ENCODE peak calls at places on chromosomes 3 and 15, in nine cellular contexts. One of them, this sample, is unnamed.
A peak's percentile ranks its signal among the peaks of the same experiment; 100 is the strongest.

GRCh38 chr15:33277689-33278088 is 33.1 kb upstream of the RYR3 start:
- DNase-seq in AG04450: no peak
- DNase-seq in WTC11: no peak
- DNase-seq in mesothelial cell of epicardium: no peak
- DNase-seq in fibroblast of the aortic adventitia: no peak
- DNase-seq in cardiac fibroblast: no peak
- DNase-seq in OCI-LY7: no peak
- DNase-seq in AG10803: no peak
- DNase-seq in heart left ventricle: no peak
- DNase-seq in this sample: no peak

GRCh38 chr3:126349071-126349470 is 8.1 kb downstream of the KLF15 start:
- DNase-seq in AG04450: no peak
- DNase-seq in WTC11: peak; percentile 2
- DNase-seq in mesothelial cell of epicardium: peak; percentile 11
- DNase-seq in fibroblast of the aortic adventitia: no peak
- DNase-seq in cardiac fibroblast: no peak
- DNase-seq in OCI-LY7: no peak
- DNase-seq in AG10803: no peak
- DNase-seq in heart left ventricle: peak; percentile 5
- DNase-seq in this sample: no peak

GRCh38 chr15:32717290-32718081 is at the start of gene GREM1:
- DNase-seq in AG04450: no peak
- DNase-seq in WTC11: peak; percentile 68
- DNase-seq in mesothelial cell of epicardium: peak; percentile 30
- DNase-seq in fibroblast of the aortic adventitia: peak; percentile 65
- DNase-seq in cardiac fibroblast: peak; percentile 58
- DNase-seq in OCI-LY7: no peak
- DNase-seq in AG10803: peak; percentile 86
- DNase-seq in heart left ventricle: no peak
- DNase-seq in this sample: peak; percentile 24

GRCh38 chr3:17820275-17820674 is 77.8 kb upstream of the TBC1D5 start:
- DNase-seq in AG04450: no peak
- DNase-seq in WTC11: no peak
- DNase-seq in mesothelial cell of epicardium: no peak
- DNase-seq in fibroblast of the aortic adventitia: no peak
- DNase-seq in cardiac fibroblast: no peak
- DNase-seq in OCI-LY7: no peak
- DNase-seq in AG10803: no peak
- DNase-seq in heart left ventricle: no peak
- DNase-seq in this sample: no peak

GRCh38 chr3:160393346-160394008 is 5.5 kb downstream of the IFT80 start:
- DNase-seq in AG04450: no peak
- DNase-seq in WTC11: no peak
- DNase-seq in mesothelial cell of epicardium: no peak
- DNase-seq in fibroblast of the aortic adventitia: no peak
- DNase-seq in cardiac fibroblast: no peak
- DNase-seq in OCI-LY7: no peak
- DNase-seq in AG10803: no peak
- DNase-seq in heart left ventricle: no peak
- DNase-seq in this sample: no peak

GRCh38 chr3:152071924-152072323 is 196.8 kb upstream of the MBNL1 start:
- DNase-seq in AG04450: peak; percentile 21
- DNase-seq in WTC11: no peak
- DNase-seq in mesothelial cell of epicardium: no peak
- DNase-seq in fibroblast of the aortic adventitia: peak; percentile 73
- DNase-seq in cardiac fibroblast: peak; percentile 82
- DNase-seq in OCI-LY7: peak; percentile 38
- DNase-seq in AG10803: peak; percentile 68
- DNase-seq in heart left ventricle: no peak
- DNase-seq in this sample: peak; percentile 42

GRCh38 chr3:65888980-65889706 is 149.6 kb downstream of the MAGI1 start:
- DNase-seq in AG04450: peak; percentile 89
- DNase-seq in WTC11: no peak
- DNase-seq in mesothelial cell of epicardium: no peak
- DNase-seq in fibroblast of the aortic adventitia: peak; percentile 98
- DNase-seq in cardiac fibroblast: peak; percentile 95
- DNase-seq in OCI-LY7: no peak
- DNase-seq in AG10803: peak; percentile 97
- DNase-seq in heart left ventricle: peak; percentile 19
- DNase-seq in this sample: peak; percentile 22

GRCh38 chr3:93910085-93910484 is 63.6 kb downstream of the PROS1 start:
- DNase-seq in AG04450: no peak
- DNase-seq in WTC11: no peak
- DNase-seq in mesothelial cell of epicardium: no peak
- DNase-seq in fibroblast of the aortic adventitia: peak; percentile 15
- DNase-seq in cardiac fibroblast: peak; percentile 22
- DNase-seq in OCI-LY7: no peak
- DNase-seq in AG10803: no peak
- DNase-seq in heart left ventricle: no peak
- DNase-seq in this sample: no peak

GRCh38 chr3:159740054-159740453 is 248.6 kb upstream of the IL12A start:
- DNase-seq in AG04450: no peak
- DNase-seq in WTC11: no peak
- DNase-seq in mesothelial cell of epicardium: no peak
- DNase-seq in fibroblast of the aortic adventitia: no peak
- DNase-seq in cardiac fibroblast: no peak
- DNase-seq in OCI-LY7: no peak
- DNase-seq in AG10803: peak; percentile 39
- DNase-seq in heart left ventricle: no peak
- DNase-seq in this sample: no peak

GRCh38 chr15:98455899-98456298 is 192.4 kb upstream of the IGF1R start:
- DNase-seq in AG04450: no peak
- DNase-seq in WTC11: no peak
- DNase-seq in mesothelial cell of epicardium: no peak
- DNase-seq in fibroblast of the aortic adventitia: no peak
- DNase-seq in cardiac fibroblast: no peak
- DNase-seq in OCI-LY7: no peak
- DNase-seq in AG10803: peak; percentile 8
- DNase-seq in heart left ventricle: no peak
- DNase-seq in this sample: no peak

GRCh38 chr3:129166579-129167332 is 5.9 kb upstream of the ISY1 start:
- DNase-seq in AG04450: no peak
- DNase-seq in WTC11: no peak
- DNase-seq in mesothelial cell of epicardium: no peak
- DNase-seq in fibroblast of the aortic adventitia: no peak
- DNase-seq in cardiac fibroblast: no peak
- DNase-seq in OCI-LY7: no peak
- DNase-seq in AG10803: no peak
- DNase-seq in heart left ventricle: no peak
- DNase-seq in this sample: no peak

GRCh38 chr3:129164500-129164899 is 3.6 kb upstream of the ISY1 start:
- DNase-seq in AG04450: no peak
- DNase-seq in WTC11: no peak
- DNase-seq in mesothelial cell of epicardium: no peak
- DNase-seq in fibroblast of the aortic adventitia: no peak
- DNase-seq in cardiac fibroblast: no peak
- DNase-seq in OCI-LY7: no peak
- DNase-seq in AG10803: no peak
- DNase-seq in heart left ventricle: no peak
- DNase-seq in this sample: no peak

GRCh38 chr3:129160891-129161859 is at the start of gene ISY1:
- DNase-seq in AG04450: peak; percentile 91
- DNase-seq in WTC11: peak; percentile 86
- DNase-seq in mesothelial cell of epicardium: peak; percentile 75
- DNase-seq in fibroblast of the aortic adventitia: peak; percentile 99
- DNase-seq in cardiac fibroblast: peak; percentile 97
- DNase-seq in OCI-LY7: peak; percentile 97
- DNase-seq in AG10803: peak; percentile 95
- DNase-seq in heart left ventricle: peak; percentile 92
- DNase-seq in this sample: peak; percentile 91

GRCh38 chr3:129162729-129163579 is 2.1 kb upstream of the ISY1 start:
- DNase-seq in AG04450: no peak
- DNase-seq in WTC11: no peak
- DNase-seq in mesothelial cell of epicardium: no peak
- DNase-seq in fibroblast of the aortic adventitia: no peak
- DNase-seq in cardiac fibroblast: no peak
- DNase-seq in OCI-LY7: peak; percentile 46
- DNase-seq in AG10803: no peak
- DNase-seq in heart left ventricle: no peak
- DNase-seq in this sample: no peak

GRCh38 chr3:129161860-129162271 is 1.0 kb upstream of the ISY1 start:
- DNase-seq in AG04450: no peak
- DNase-seq in WTC11: no peak
- DNase-seq in mesothelial cell of epicardium: no peak
- DNase-seq in fibroblast of the aortic adventitia: no peak
- DNase-seq in cardiac fibroblast: peak; percentile 11
- DNase-seq in OCI-LY7: peak; percentile 55
- DNase-seq in AG10803: no peak
- DNase-seq in heart left ventricle: no peak
- DNase-seq in this sample: no peak
- TF ChIP-seq CTCF in AG04450: no peak
- TF ChIP-seq CTCF in WTC11: no peak
- TF ChIP-seq CTCF in mesothelial cell of epicardium: no peak
- TF ChIP-seq CTCF in fibroblast of the aortic adventitia: no peak
- TF ChIP-seq CTCF in cardiac fibroblast: no peak
- TF ChIP-seq CTCF in OCI-LY7: peak; percentile 65
- TF ChIP-seq CTCF in AG10803: peak; percentile 9
- TF ChIP-seq CTCF in heart left ventricle: no peak
- TF ChIP-seq CTCF in this sample: no peak

DNA sequence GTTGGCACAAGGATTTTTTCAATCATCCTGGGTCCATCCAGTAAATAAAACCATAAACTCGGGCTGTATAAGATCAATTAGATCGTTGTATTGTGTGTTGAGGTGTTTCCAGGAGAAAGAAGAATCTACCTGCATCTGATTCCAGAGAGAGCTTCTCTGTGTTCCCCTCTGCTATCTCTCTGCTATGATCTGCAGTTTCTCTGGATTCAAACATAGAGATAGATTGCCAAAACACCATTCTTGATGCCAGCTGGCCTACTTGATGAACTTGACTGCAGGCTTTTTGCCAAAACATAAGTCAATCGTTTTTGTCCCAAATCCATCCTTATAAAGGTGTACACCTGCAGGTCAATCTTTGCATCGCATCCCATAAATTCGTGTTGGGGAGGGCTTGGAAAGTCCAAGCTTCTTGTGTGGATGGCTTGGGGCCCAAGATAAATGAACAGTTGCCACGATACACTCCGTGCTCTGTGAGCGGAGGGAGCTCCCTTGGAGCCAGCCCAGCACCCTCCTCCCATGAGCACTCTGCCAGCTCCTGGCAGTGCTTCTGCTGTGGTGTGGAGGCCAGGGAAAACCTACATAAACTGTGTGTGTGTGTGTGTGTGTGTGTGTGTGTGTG is 2.7 kb downstream of the CERS3 start:
- DNase-seq in AG04450: no peak
- DNase-seq in WTC11: no peak
- DNase-seq in mesothelial cell of epicardium: no peak
- DNase-seq in fibroblast of the aortic adventitia: peak; percentile 44
- DNase-seq in cardiac fibroblast: peak; percentile 41
- DNase-seq in OCI-LY7: no peak
- DNase-seq in AG10803: no peak
- DNase-seq in heart left ventricle: peak; percentile 33
- DNase-seq in this sample: no peak
- TF ChIP-seq CTCF in AG04450: no peak
- TF ChIP-seq CTCF in WTC11: no peak
- TF ChIP-seq CTCF in mesothelial cell of epicardium: peak; percentile 28
- TF ChIP-seq CTCF in fibroblast of the aortic adventitia: peak; percentile 10
- TF ChIP-seq CTCF in cardiac fibroblast: no peak
- TF ChIP-seq CTCF in OCI-LY7: no peak
- TF ChIP-seq CTCF in AG10803: no peak
- TF ChIP-seq CTCF in heart left ventricle: no peak
- TF ChIP-seq CTCF in this sample: no peak

GRCh38 chr3:177284383-177284881 is 87.2 kb upstream of the TBL1XR1 start:
- DNase-seq in AG04450: no peak
- DNase-seq in WTC11: peak; percentile 67
- DNase-seq in mesothelial cell of epicardium: no peak
- DNase-seq in fibroblast of the aortic adventitia: peak; percentile 74
- DNase-seq in cardiac fibroblast: peak; percentile 71
- DNase-seq in OCI-LY7: no peak
- DNase-seq in AG10803: peak; percentile 67
- DNase-seq in heart left ventricle: peak; percentile 16
- DNase-seq in this sample: no peak
- TF ChIP-seq CTCF in AG04450: peak; percentile 11
- TF ChIP-seq CTCF in WTC11: no peak
- TF ChIP-seq CTCF in mesothelial cell of epicardium: no peak
- TF ChIP-seq CTCF in fibroblast of the aortic adventitia: no peak
- TF ChIP-seq CTCF in cardiac fibroblast: no peak
- TF ChIP-seq CTCF in OCI-LY7: peak; percentile 46
- TF ChIP-seq CTCF in AG10803: peak; percentile 7
- TF ChIP-seq CTCF in heart left ventricle: no peak
- TF ChIP-seq CTCF in this sample: no peak

GRCh38 chr15:100571592-100572167 is 30.3 kb downstream of the LINS1 start:
- DNase-seq in AG04450: no peak
- DNase-seq in WTC11: no peak
- DNase-seq in mesothelial cell of epicardium: no peak
- DNase-seq in fibroblast of the aortic adventitia: no peak
- DNase-seq in cardiac fibroblast: no peak
- DNase-seq in OCI-LY7: no peak
- DNase-seq in AG10803: no peak
- DNase-seq in heart left ventricle: no peak
- DNase-seq in this sample: no peak

GRCh38 chr15:100573526-100573925 is 28.5 kb downstream of the LINS1 start:
- DNase-seq in AG04450: no peak
- DNase-seq in WTC11: no peak
- DNase-seq in mesothelial cell of epicardium: no peak
- DNase-seq in fibroblast of the aortic adventitia: no peak
- DNase-seq in cardiac fibroblast: no peak
- DNase-seq in OCI-LY7: no peak
- DNase-seq in AG10803: no peak
- DNase-seq in heart left ventricle: no peak
- DNase-seq in this sample: no peak

GRCh38 chr15:100570282-100570681 is 31.7 kb downstream of the LINS1 start:
- DNase-seq in AG04450: no peak
- DNase-seq in WTC11: no peak
- DNase-seq in mesothelial cell of epicardium: no peak
- DNase-seq in fibroblast of the aortic adventitia: peak; percentile 20
- DNase-seq in cardiac fibroblast: peak; percentile 10
- DNase-seq in OCI-LY7: no peak
- DNase-seq in AG10803: peak; percentile 6
- DNase-seq in heart left ventricle: no peak
- DNase-seq in this sample: no peak

GRCh38 chr15:100570735-100571363 is 31.1 kb downstream of the LINS1 start:
- DNase-seq in AG04450: no peak
- DNase-seq in WTC11: no peak
- DNase-seq in mesothelial cell of epicardium: no peak
- DNase-seq in fibroblast of the aortic adventitia: no peak
- DNase-seq in cardiac fibroblast: no peak
- DNase-seq in OCI-LY7: no peak
- DNase-seq in AG10803: no peak
- DNase-seq in heart left ventricle: no peak
- DNase-seq in this sample: no peak

DNA sequence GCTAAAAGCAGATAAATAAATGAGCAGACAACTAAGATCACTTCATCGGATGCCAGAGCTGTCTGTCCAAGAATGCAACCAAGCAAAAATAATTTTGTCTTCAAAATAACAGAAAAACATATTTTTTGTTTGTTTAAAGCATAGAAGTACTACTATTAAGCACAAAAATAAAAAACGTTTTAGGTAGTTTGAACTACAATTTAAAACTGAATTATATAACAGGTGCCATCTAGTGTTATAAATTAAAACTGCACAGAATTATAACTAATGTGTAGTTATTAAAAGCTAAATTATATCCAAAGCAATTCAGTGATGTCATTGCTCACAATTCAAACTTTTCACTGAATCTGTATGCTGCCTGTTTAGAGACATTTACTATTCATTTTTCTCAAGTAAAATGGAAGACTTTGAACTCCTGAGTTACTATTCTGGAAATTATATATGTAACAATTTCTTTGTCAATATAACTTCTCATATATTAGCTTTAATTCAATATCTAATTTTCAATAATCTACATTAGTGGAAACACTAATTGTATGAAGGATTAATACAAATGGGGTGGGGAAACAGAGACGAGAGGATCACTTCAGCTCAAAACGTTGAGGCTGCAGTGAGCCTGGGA is 29.5 kb downstream of the LINS1 start:
- DNase-seq in AG04450: no peak
- DNase-seq in WTC11: no peak
- DNase-seq in mesothelial cell of epicardium: no peak
- DNase-seq in fibroblast of the aortic adventitia: peak; percentile 52
- DNase-seq in cardiac fibroblast: peak; percentile 53
- DNase-seq in OCI-LY7: peak; percentile 42
- DNase-seq in AG10803: peak; percentile 24
- DNase-seq in heart left ventricle: no peak
- DNase-seq in this sample: no peak
- TF ChIP-seq CTCF in AG04450: peak; percentile 38
- TF ChIP-seq CTCF in WTC11: no peak
- TF ChIP-seq CTCF in mesothelial cell of epicardium: peak; percentile 71
- TF ChIP-seq CTCF in fibroblast of the aortic adventitia: peak; percentile 46
- TF ChIP-seq CTCF in cardiac fibroblast: no peak
- TF ChIP-seq CTCF in OCI-LY7: peak; percentile 82
- TF ChIP-seq CTCF in AG10803: peak; percentile 55
- TF ChIP-seq CTCF in heart left ventricle: peak; percentile 60
- TF ChIP-seq CTCF in this sample: peak; percentile 16